ENCODE peak calls at places on chromosomes 12 and 14, in five cellular contexts. Q is substantia nigra; K is activated CD4-positive, alpha-beta memory T cell treated with anti-CD3 and anti-CD28 coated beads for 36 hours; T is fibroblast of the aortic adventitia; W is Calu3. O is an unnamed sample.

GRCh38 chr12:14828896-14829295 is 14.4 kb downstream of the ART4 start:
- DNase-seq in Q (no peak), K (no peak), T (no peak), W (no peak), O (no peak)

GRCh38 chr14:65095633-65096205 is 6.6 kb downstream of the MAX start:
- DNase-seq in Q (peak), K (no peak), T (peak), W (no peak), O (no peak)

GRCh38 chr14:100612879-100613455 is 25.8 kb upstream of the BEGAIN start:
- DNase-seq in Q (no peak), K (no peak), T (no peak), W (no peak), O (no peak)

GRCh38 chr12:104596128-104596799 is 139.5 kb downstream of the CHST11 start:
- DNase-seq in Q (no peak), K (no peak), T (peak), W (no peak), O (no peak)

GRCh38 chr14:103132381-103133212 is 9.3 kb downstream of the TNFAIP2 start:
- DNase-seq in Q (no peak), K (no peak), T (no peak), W (no peak), O (peak)

GRCh38 chr14:23057757-23058653 is 685 bp upstream of the CDH24 start:
- DNase-seq in Q (no peak), K (peak), T (peak), W (peak), O (peak)

GRCh38 chr12:32841061-32841460 is 55.5 kb downstream of the PKP2 start:
- DNase-seq in Q (no peak), K (no peak), T (no peak), W (no peak), O (no peak)

GRCh38 chr12:4700621-4701026 is 19.6 kb upstream of the GALNT8 start:
- DNase-seq in Q (no peak), K (no peak), T (peak), W (no peak), O (peak)

GRCh38 chr14:68564826-68565760 is 227.8 kb downstream of the ZFP36L1 start:
- DNase-seq in Q (no peak), K (peak), T (peak), W (no peak), O (peak)

GRCh38 chr14:65054471-65055085 is 47.7 kb downstream of the MAX start:
- DNase-seq in Q (peak), K (no peak), T (no peak), W (no peak), O (peak)

GRCh38 chr14:32201196-32201815 is 539 bp upstream of the RNU6-7 start:
- DNase-seq in Q (peak), K (peak), T (peak), W (peak), O (peak)

GRCh38 chr12:15987696-15988095 is 76.6 kb downstream of the DERA start:
- DNase-seq in Q (no peak), K (no peak), T (no peak), W (no peak), O (no peak)

GRCh38 chr12:28027947-28028724 is 55.6 kb upstream of the PTHLH start:
- DNase-seq in Q (no peak), K (no peak), T (no peak), W (no peak), O (no peak)

GRCh38 chr12:91007531-91008290 is 2.9 kb upstream of the EPYC start:
- DNase-seq in Q (no peak), K (no peak), T (no peak), W (no peak), O (no peak)

GRCh38 chr12:40236357-40236850 is 11.6 kb downstream of the LRRK2 start:
- DNase-seq in Q (no peak), K (no peak), T (no peak), W (no peak), O (no peak)

GRCh38 chr14:102187044-102187443 is 47.3 kb downstream of the WDR20 start:
- DNase-seq in Q (no peak), K (no peak), T (peak), W (no peak), O (no peak)

GRCh38 chr12:122133192-122133950 is 40.6 kb downstream of the IL31 start:
- DNase-seq in Q (no peak), K (no peak), T (no peak), W (no peak), O (no peak)

GRCh38 chr14:70009961-70010360 is 130.7 kb downstream of the SMOC1 start:
- DNase-seq in Q (no peak), K (no peak), T (peak), W (no peak), O (no peak)

GRCh38 chr14:64979336-64980074 is 7.2 kb upstream of the FNTB start:
- DNase-seq in Q (no peak), K (no peak), T (peak), W (no peak), O (no peak)

GRCh38 chr12:10967409-10967808 is 19.3 kb downstream of the TAS2R50 start:
- DNase-seq in Q (no peak), K (no peak), T (peak), W (no peak), O (no peak)

GRCh38 chr12:102816816-102817434 is 100.1 kb downstream of the PAH start:
- DNase-seq in Q (no peak), K (no peak), T (peak), W (peak), O (no peak)

GRCh38 chr14:61493239-61493638 is 171.9 kb downstream of the PRKCH start:
- DNase-seq in Q (no peak), K (no peak), T (peak), W (no peak), O (no peak)

GRCh38 chr12:12582895-12583303 is 20.2 kb upstream of the DUSP16 start:
- DNase-seq in Q (no peak), K (peak), T (no peak), W (peak), O (no peak)

GRCh38 chr12:82708507-82708906 is 21.8 kb downstream of the TMTC2 start:
- DNase-seq in Q (peak), K (no peak), T (no peak), W (no peak), O (no peak)

GRCh38 chr14:29759521-29760340 is 167.9 kb downstream of the PRKD1 start:
- DNase-seq in Q (no peak), K (no peak), T (no peak), W (no peak), O (no peak)

GRCh38 chr12:82329508-82329907 is 28.7 kb downstream of the CCDC59 start:
- DNase-seq in Q (no peak), K (no peak), T (no peak), W (no peak), O (no peak)

GRCh38 chr14:105876158-105876557 is 349.8 kb downstream of the TMEM121 start:
- DNase-seq in Q (no peak), K (no peak), T (no peak), W (no peak), O (peak)

GRCh38 chr12:126772171-126772864 is 1494.7 kb upstream of the TMEM132C start:
- DNase-seq in Q (no peak), K (peak), T (peak), W (peak), O (no peak)

GRCh38 chr12:54360717-54361456 is 3.4 kb downstream of the GPR84 start:
- DNase-seq in Q (peak), K (peak), T (peak), W (peak), O (peak)

GRCh38 chr12:62435337-62436163 is 31.1 kb upstream of the MON2 start:
- DNase-seq in Q (peak), K (peak), T (peak), W (peak), O (peak)

GRCh38 chr14:42229976-42230375 is 623.3 kb downstream of the LRFN5 start:
- DNase-seq in Q (no peak), K (no peak), T (no peak), W (no peak), O (no peak)

GRCh38 chr14:21526672-21527319 is 650 bp upstream of the SALL2 start:
- DNase-seq in Q (no peak), K (no peak), T (no peak), W (no peak), O (no peak)

GRCh38 chr14:70821916-70822705 is 12.8 kb upstream of the MAP3K9 start:
- DNase-seq in Q (no peak), K (peak), T (peak), W (peak), O (peak)

O was measured in left lung.